ENCODE peak calls at places on chromosomes 13 and 19, in four cellular contexts. One of them, this sample, is unnamed.

GRCh38 chr13:31998131-31998530 is 33.4 kb upstream of the FRY start:
- DNase-seq in T-helper 17 cell: no peak
- DNase-seq in NCI-H524 treated with DMSO at 0.1 percent for 48 hours: no peak
- DNase-seq in AG09309: no peak
- DNase-seq in this sample: no peak

GRCh38 chr19:6772866-6773322 is 386 bp downstream of the VAV1 start:
- DNase-seq in NCI-H524 treated with DMSO at 0.1 percent for 48 hours: no peak
- DNase-seq in AG09309: no peak
- DNase-seq in T-helper 17 cell: no peak
- DNase-seq in this sample: no peak

GRCh38 chr13:94886191-94886590 is 173.8 kb upstream of the SOX21 start:
- DNase-seq in NCI-H524 treated with DMSO at 0.1 percent for 48 hours: no peak
- DNase-seq in T-helper 17 cell: no peak
- DNase-seq in AG09309: peak; percentile 63
- DNase-seq in this sample: no peak

GRCh38 chr19:11495481-11495880 is 10.2 kb downstream of the ZNF653 start:
- DNase-seq in NCI-H524 treated with DMSO at 0.1 percent for 48 hours: no peak
- DNase-seq in T-helper 17 cell: no peak
- DNase-seq in AG09309: no peak
- DNase-seq in this sample: no peak

GRCh38 chr19:55118401-55118991 is 1.1 kb upstream of the PPP1R12C start:
- DNase-seq in NCI-H524 treated with DMSO at 0.1 percent for 48 hours: no peak
- DNase-seq in AG09309: no peak
- DNase-seq in T-helper 17 cell: no peak
- DNase-seq in this sample: peak; percentile 28

GRCh38 chr19:7393934-7394508 is 45.3 kb downstream of the ARHGEF18 start:
- DNase-seq in T-helper 17 cell: no peak
- DNase-seq in AG09309: no peak
- DNase-seq in NCI-H524 treated with DMSO at 0.1 percent for 48 hours: no peak
- DNase-seq in this sample: no peak

GRCh38 chr19:33904681-33905080 is 108.0 kb downstream of the KCTD15 start:
- DNase-seq in T-helper 17 cell: no peak
- DNase-seq in NCI-H524 treated with DMSO at 0.1 percent for 48 hours: no peak
- DNase-seq in AG09309: no peak
- DNase-seq in this sample: peak; percentile 77

GRCh38 chr19:16584825-16585801 is 12.9 kb upstream of the SLC35E1 start:
- DNase-seq in T-helper 17 cell: no peak
- DNase-seq in AG09309: no peak
- DNase-seq in NCI-H524 treated with DMSO at 0.1 percent for 48 hours: no peak
- DNase-seq in this sample: no peak

GRCh38 chr13:37403776-37404497 is 194.6 kb downstream of the POSTN start:
- DNase-seq in T-helper 17 cell: no peak
- DNase-seq in AG09309: peak; percentile 94
- DNase-seq in NCI-H524 treated with DMSO at 0.1 percent for 48 hours: no peak
- DNase-seq in this sample: peak; percentile 29

GRCh38 chr13:38657191-38657590 is 29.7 kb upstream of the FREM2 start:
- DNase-seq in NCI-H524 treated with DMSO at 0.1 percent for 48 hours: no peak
- DNase-seq in AG09309: no peak
- DNase-seq in T-helper 17 cell: no peak
- DNase-seq in this sample: no peak

GRCh38 chr19:36514012-36514612 is 14.0 kb downstream of the ZNF260 start:
- DNase-seq in AG09309: no peak
- DNase-seq in NCI-H524 treated with DMSO at 0.1 percent for 48 hours: no peak
- DNase-seq in T-helper 17 cell: no peak
- DNase-seq in this sample: no peak

GRCh38 chr19:55373993-55374757 is 2.5 kb upstream of the TMEM190 start:
- DNase-seq in NCI-H524 treated with DMSO at 0.1 percent for 48 hours: no peak
- DNase-seq in T-helper 17 cell: no peak
- DNase-seq in AG09309: no peak
- DNase-seq in this sample: no peak

GRCh38 chr13:35527451-35527850 is 51.0 kb upstream of the MAB21L1 start:
- DNase-seq in T-helper 17 cell: no peak
- DNase-seq in NCI-H524 treated with DMSO at 0.1 percent for 48 hours: no peak
- DNase-seq in AG09309: no peak
- DNase-seq in this sample: no peak

GRCh38 chr13:107216046-107216715 is 648.2 kb upstream of the ARGLU1 start:
- DNase-seq in T-helper 17 cell: no peak
- DNase-seq in AG09309: peak; percentile 52
- DNase-seq in NCI-H524 treated with DMSO at 0.1 percent for 48 hours: no peak
- DNase-seq in this sample: no peak

GRCh38 chr19:30780032-30780431 is 407.8 kb downstream of the ZNF536 start:
- DNase-seq in T-helper 17 cell: no peak
- DNase-seq in AG09309: no peak
- DNase-seq in NCI-H524 treated with DMSO at 0.1 percent for 48 hours: no peak
- DNase-seq in this sample: no peak